ENCODE peak calls at places on chromosomes 11 and 22, in nine cellular contexts. Y is HEK293T; H is posterior vena cava; U is heart right ventricle; P is anterior cingulate cortex; D is CD4-positive, alpha-beta T cell; B is mucosa of gallbladder; R is AG08396; Q is choroid plexus epithelial cell. X is an unnamed sample.

GRCh38 chr11:125167292-125167953 is 2.9 kb downstream of the PKNOX2 start:
- DNase-seq in Y (peak), H (no peak), U (no peak), P (no peak), D (no peak), B (no peak), R (no peak), Q (peak), X (no peak)

GRCh38 chr22:38569181-38569971 is 607 bp downstream of the DMC1 start:
- DNase-seq in Y (peak), H (no peak), U (no peak), P (no peak), D (no peak), B (peak), R (no peak), Q (no peak), X (no peak)

GRCh38 chr11:112637046-112637445 is 324.2 kb upstream of the NCAM1 start:
- DNase-seq in Y (no peak), H (no peak), U (no peak), P (peak), D (no peak), B (no peak), R (no peak), Q (no peak), X (no peak)

GRCh38 chr11:15913261-15913660 is 443.1 kb downstream of the SOX6 start:
- DNase-seq in Y (no peak), H (no peak), U (no peak), P (no peak), D (no peak), B (no peak), R (no peak), Q (no peak), X (no peak)

GRCh38 chr22:22171357-22172218 is 73.0 kb upstream of the VPREB1 start:
- DNase-seq in Y (peak), H (no peak), U (no peak), P (no peak), D (no peak), B (no peak), R (no peak), Q (peak), X (no peak)

GRCh38 chr11:109071712-109072524 is 350.1 kb upstream of the C11orf87 start:
- DNase-seq in Y (no peak), H (no peak), U (peak), P (no peak), D (no peak), B (no peak), R (no peak), Q (peak), X (no peak)

GRCh38 chr11:58125469-58125868 is at the start of gene OR9I1:
- DNase-seq in Y (no peak), H (no peak), U (no peak), P (no peak), D (no peak), B (no peak), R (peak), Q (no peak), X (no peak)

GRCh38 chr11:47378836-47379170 is 456 bp upstream of the SPI1 start:
- DNase-seq in Y (no peak), H (no peak), U (no peak), P (no peak), D (no peak), B (no peak), R (no peak), Q (no peak), X (no peak)

GRCh38 chr11:112459001-112459400 is 198.3 kb upstream of the PLET1 start:
- DNase-seq in Y (no peak), H (no peak), U (no peak), P (no peak), D (no peak), B (no peak), R (no peak), Q (peak), X (no peak)

GRCh38 chr11:27524155-27524554 is 17.6 kb upstream of the LIN7C start:
- DNase-seq in Y (no peak), H (no peak), U (no peak), P (no peak), D (no peak), B (no peak), R (no peak), Q (peak), X (no peak)

GRCh38 chr11:1879941-1880720 is 11.6 kb downstream of the PRR33 start:
- DNase-seq in Y (no peak), H (peak), U (peak), P (no peak), D (no peak), B (no peak), R (no peak), Q (peak), X (peak)

GRCh38 chr11:1084561-1085439 is 10.1 kb downstream of the MUC2 start:
- DNase-seq in Y (no peak), H (peak), U (no peak), P (no peak), D (no peak), B (no peak), R (no peak), Q (no peak), X (peak)

GRCh38 chr22:42608481-42609361 is 6.0 kb downstream of the POLDIP3 start:
- DNase-seq in Y (no peak), H (no peak), U (no peak), P (peak), D (no peak), B (no peak), R (peak), Q (peak), X (peak)

GRCh38 chr22:25359601-25360261 is 140.3 kb downstream of the CRYBB2 start:
- DNase-seq in Y (no peak), H (peak), U (no peak), P (no peak), D (no peak), B (no peak), R (no peak), Q (no peak), X (peak)

GRCh38 chr11:86632499-86633269 is 39.7 kb downstream of the ME3 start:
- DNase-seq in Y (peak), H (peak), U (no peak), P (no peak), D (no peak), B (no peak), R (peak), Q (peak), X (peak)

GRCh38 chr11:70243912-70244652 is 26.4 kb upstream of the PPFIA1 start:
- DNase-seq in Y (no peak), H (no peak), U (no peak), P (no peak), D (no peak), B (no peak), R (peak), Q (no peak), X (no peak)